ENCODE peak calls at places on chromosomes 4 and X, in five cellular contexts. One of them, this sample, is unnamed.

GRCh38 chrX:106894392-106894909 is 8.7 kb downstream of the RIPPLY1 start:
- DNase-seq in mucosa of descending colon: no peak
- DNase-seq in choroid plexus epithelial cell: peak; percentile 85
- DNase-seq in fibroblast of pulmonary artery: peak; percentile 80
- DNase-seq in ovary: peak; percentile 58
- DNase-seq in this sample: peak; percentile 24

GRCh38 chr4:100591156-100591876 is 73.5 kb upstream of the EMCN start:
- DNase-seq in mucosa of descending colon: no peak
- DNase-seq in choroid plexus epithelial cell: peak; percentile 8
- DNase-seq in fibroblast of pulmonary artery: peak; percentile 9
- DNase-seq in ovary: peak; percentile 53
- DNase-seq in this sample: peak; percentile 75

GRCh38 chr4:98653890-98654867 is 4.2 kb downstream of the TSPAN5 start:
- DNase-seq in mucosa of descending colon: no peak
- DNase-seq in choroid plexus epithelial cell: peak; percentile 95
- DNase-seq in fibroblast of pulmonary artery: peak; percentile 85
- DNase-seq in ovary: no peak
- DNase-seq in this sample: no peak

GRCh38 chrX:23434356-23434884 is 99.8 kb downstream of the PTCHD1 start:
- DNase-seq in mucosa of descending colon: peak; percentile 61
- DNase-seq in choroid plexus epithelial cell: peak; percentile 72
- DNase-seq in fibroblast of pulmonary artery: peak; percentile 73
- DNase-seq in ovary: peak; percentile 58
- DNase-seq in this sample: peak; percentile 84

GRCh38 chr4:178090640-178091411 is 648.6 kb upstream of the AGA start:
- DNase-seq in mucosa of descending colon: no peak
- DNase-seq in choroid plexus epithelial cell: no peak
- DNase-seq in fibroblast of pulmonary artery: no peak
- DNase-seq in ovary: no peak
- DNase-seq in this sample: no peak

GRCh38 chr4:1582227-1582626 is 101.9 kb downstream of the FAM53A start:
- DNase-seq in mucosa of descending colon: peak; percentile 61
- DNase-seq in choroid plexus epithelial cell: no peak
- DNase-seq in fibroblast of pulmonary artery: no peak
- DNase-seq in ovary: peak; percentile 66
- DNase-seq in this sample: peak; percentile 60

GRCh38 chrX:73563740-73564073 is 710 bp downstream of the CHIC1 start:
- DNase-seq in mucosa of descending colon: no peak
- DNase-seq in choroid plexus epithelial cell: peak; percentile 21
- DNase-seq in fibroblast of pulmonary artery: peak; percentile 9
- DNase-seq in ovary: no peak
- DNase-seq in this sample: no peak

GRCh38 chrX:49209434-49210251 is 9.7 kb upstream of the SYP start:
- DNase-seq in mucosa of descending colon: no peak
- DNase-seq in choroid plexus epithelial cell: no peak
- DNase-seq in fibroblast of pulmonary artery: no peak
- DNase-seq in ovary: no peak
- DNase-seq in this sample: no peak

GRCh38 chrX:16695079-16695676 is 17.3 kb downstream of the CTPS2 start:
- DNase-seq in mucosa of descending colon: no peak
- DNase-seq in choroid plexus epithelial cell: peak; percentile 65
- DNase-seq in fibroblast of pulmonary artery: peak; percentile 62
- DNase-seq in ovary: peak; percentile 75
- DNase-seq in this sample: no peak

GRCh38 chr4:13168326-13168725 is 315.8 kb downstream of the RAB28 start:
- DNase-seq in mucosa of descending colon: no peak
- DNase-seq in choroid plexus epithelial cell: no peak
- DNase-seq in fibroblast of pulmonary artery: no peak
- DNase-seq in ovary: no peak
- DNase-seq in this sample: no peak

GRCh38 chr4:158459085-158459820 is 62.4 kb upstream of the RXFP1 start:
- DNase-seq in mucosa of descending colon: no peak
- DNase-seq in choroid plexus epithelial cell: peak; percentile 18
- DNase-seq in fibroblast of pulmonary artery: no peak
- DNase-seq in ovary: no peak
- DNase-seq in this sample: no peak

GRCh38 chrX:130933358-130933757 is 30.3 kb upstream of the ENOX2 start:
- DNase-seq in mucosa of descending colon: no peak
- DNase-seq in choroid plexus epithelial cell: no peak
- DNase-seq in fibroblast of pulmonary artery: no peak
- DNase-seq in ovary: no peak
- DNase-seq in this sample: no peak

GRCh38 chr4:74097161-74097560 is 1.8 kb downstream of the CXCL2 start:
- DNase-seq in mucosa of descending colon: no peak
- DNase-seq in choroid plexus epithelial cell: peak; percentile 14
- DNase-seq in fibroblast of pulmonary artery: peak; percentile 62
- DNase-seq in ovary: no peak
- DNase-seq in this sample: no peak

GRCh38 chrX:40003982-40004535 is 93.7 kb downstream of the BCOR start:
- DNase-seq in mucosa of descending colon: no peak
- DNase-seq in choroid plexus epithelial cell: no peak
- DNase-seq in fibroblast of pulmonary artery: no peak
- DNase-seq in ovary: no peak
- DNase-seq in this sample: no peak

GRCh38 chr4:66307641-66308438 is 637.6 kb upstream of the EPHA5 start:
- DNase-seq in mucosa of descending colon: no peak
- DNase-seq in choroid plexus epithelial cell: no peak
- DNase-seq in fibroblast of pulmonary artery: no peak
- DNase-seq in ovary: no peak
- DNase-seq in this sample: no peak

GRCh38 chr4:95517799-95518198 is 31.0 kb downstream of the UNC5C start:
- DNase-seq in mucosa of descending colon: no peak
- DNase-seq in choroid plexus epithelial cell: no peak
- DNase-seq in fibroblast of pulmonary artery: no peak
- DNase-seq in ovary: no peak
- DNase-seq in this sample: no peak

DNA sequence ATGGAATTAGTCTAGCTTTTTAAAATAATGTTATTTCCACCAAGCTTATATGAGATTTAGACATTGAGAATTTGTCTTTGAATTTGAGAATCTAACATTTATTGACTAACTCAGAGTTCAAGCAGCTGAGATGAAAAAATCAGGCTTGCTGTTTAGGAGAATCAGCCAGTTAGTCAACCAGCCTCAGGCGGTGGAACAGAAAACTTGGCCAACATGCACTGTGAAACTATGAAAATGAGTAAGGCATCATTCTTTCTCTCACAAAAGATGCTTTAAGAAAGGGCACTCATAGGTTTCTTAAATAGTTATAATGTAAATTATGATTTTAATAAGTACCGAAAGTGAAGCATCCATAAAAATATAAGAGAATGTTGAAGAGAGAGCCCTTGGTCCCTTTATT is 84.2 kb downstream of the NFKB1 start:
- DNase-seq in mucosa of descending colon: no peak
- DNase-seq in choroid plexus epithelial cell: no peak
- DNase-seq in fibroblast of pulmonary artery: no peak
- DNase-seq in ovary: no peak
- DNase-seq in this sample: no peak
- H3K4me3 ChIP-seq in mucosa of descending colon: no peak overlapping the region
- H3K4me3 ChIP-seq in choroid plexus epithelial cell: no peak overlapping the region
- H3K4me3 ChIP-seq in fibroblast of pulmonary artery: no peak overlapping the region
- H3K4me3 ChIP-seq in ovary: no peak overlapping the region
- H3K4me3 ChIP-seq in this sample: no peak overlapping the region

GRCh38 chrX:78746496-78746895 is 1.0 kb upstream of the LPAR4 start:
- DNase-seq in mucosa of descending colon: no peak
- DNase-seq in choroid plexus epithelial cell: no peak
- DNase-seq in fibroblast of pulmonary artery: no peak
- DNase-seq in ovary: no peak
- DNase-seq in this sample: no peak

GRCh38 chrX:78747471-78747870 is at the start of gene LPAR4:
- DNase-seq in mucosa of descending colon: no peak
- DNase-seq in choroid plexus epithelial cell: peak; percentile 19
- DNase-seq in fibroblast of pulmonary artery: peak; percentile 14
- DNase-seq in ovary: no peak
- DNase-seq in this sample: no peak
- H3K4me3 ChIP-seq in mucosa of descending colon: no peak within 1 kb of the TSS
- H3K4me3 ChIP-seq in choroid plexus epithelial cell: peak within 1 kb of the TSS; percentile 55
- H3K4me3 ChIP-seq in fibroblast of pulmonary artery: peak within 1 kb of the TSS; percentile 44
- H3K4me3 ChIP-seq in ovary: peak within 1 kb of the TSS; percentile 6
- H3K4me3 ChIP-seq in this sample: peak within 1 kb of the TSS; percentile 48

GRCh38 chrX:79270401-79270800 is 96.7 kb downstream of the ITM2A start:
- DNase-seq in mucosa of descending colon: peak; percentile 54
- DNase-seq in choroid plexus epithelial cell: peak; percentile 3
- DNase-seq in fibroblast of pulmonary artery: peak; percentile 8
- DNase-seq in ovary: no peak
- DNase-seq in this sample: peak; percentile 34
- H3K4me3 ChIP-seq in mucosa of descending colon: no peak overlapping the region
- H3K4me3 ChIP-seq in choroid plexus epithelial cell: no peak overlapping the region
- H3K4me3 ChIP-seq in fibroblast of pulmonary artery: no peak overlapping the region
- H3K4me3 ChIP-seq in ovary: no peak overlapping the region
- H3K4me3 ChIP-seq in this sample: no peak overlapping the region

GRCh38 chrX:70436380-70436779 is 8.3 kb upstream of the DLG3 start:
- DNase-seq in mucosa of descending colon: no peak
- DNase-seq in choroid plexus epithelial cell: peak; percentile 23
- DNase-seq in fibroblast of pulmonary artery: no peak
- DNase-seq in ovary: no peak
- DNase-seq in this sample: no peak

GRCh38 chrX:70434352-70434866 is 10.2 kb upstream of the DLG3 start:
- DNase-seq in mucosa of descending colon: peak; percentile 92
- DNase-seq in choroid plexus epithelial cell: peak; percentile 78
- DNase-seq in fibroblast of pulmonary artery: peak; percentile 73
- DNase-seq in ovary: peak; percentile 89
- DNase-seq in this sample: peak; percentile 91

GRCh38 chrX:70433848-70434351 is 10.7 kb upstream of the DLG3 start:
- DNase-seq in mucosa of descending colon: peak; percentile 84
- DNase-seq in choroid plexus epithelial cell: peak; percentile 53
- DNase-seq in fibroblast of pulmonary artery: peak; percentile 53
- DNase-seq in ovary: peak; percentile 75
- DNase-seq in this sample: peak; percentile 69

GRCh38 chrX:70434914-70435586 is 9.6 kb upstream of the DLG3 start:
- DNase-seq in mucosa of descending colon: no peak
- DNase-seq in choroid plexus epithelial cell: peak; percentile 54
- DNase-seq in fibroblast of pulmonary artery: peak; percentile 26
- DNase-seq in ovary: peak; percentile 57
- DNase-seq in this sample: peak; percentile 75

GRCh38 chrX:70432936-70433847 is 10.1 kb downstream of the GDPD2 start:
- DNase-seq in mucosa of descending colon: no peak
- DNase-seq in choroid plexus epithelial cell: no peak
- DNase-seq in fibroblast of pulmonary artery: no peak
- DNase-seq in ovary: no peak
- DNase-seq in this sample: no peak
- H3K4me3 ChIP-seq in mucosa of descending colon: no peak overlapping the region
- H3K4me3 ChIP-seq in choroid plexus epithelial cell: peak overlapping the region; percentile 74
- H3K4me3 ChIP-seq in fibroblast of pulmonary artery: peak overlapping the region; percentile 77
- H3K4me3 ChIP-seq in ovary: peak overlapping the region; percentile 52
- H3K4me3 ChIP-seq in this sample: peak overlapping the region; percentile 61

DNA sequence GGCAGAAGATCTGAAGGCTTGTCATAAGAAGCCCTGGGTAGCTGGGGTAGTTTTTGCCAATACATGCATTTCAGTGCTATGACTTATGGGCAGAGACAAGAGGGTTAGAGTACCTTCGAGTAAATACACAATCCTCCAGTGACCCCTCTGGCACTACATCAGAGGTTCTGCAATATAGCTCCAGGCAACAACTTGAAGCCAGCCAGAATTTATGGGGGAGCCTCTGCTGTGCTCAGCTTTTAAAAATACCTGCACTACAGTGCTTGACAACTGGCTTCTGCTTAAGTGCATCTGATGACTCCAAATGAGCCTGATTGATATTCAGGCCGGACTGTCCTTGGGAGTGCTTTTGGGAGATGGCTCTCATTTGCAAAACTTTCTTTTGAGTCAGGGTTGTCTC is 44.9 kb upstream of the SMAD1 start:
- DNase-seq in mucosa of descending colon: no peak
- DNase-seq in choroid plexus epithelial cell: no peak
- DNase-seq in fibroblast of pulmonary artery: no peak
- DNase-seq in ovary: no peak
- DNase-seq in this sample: no peak
- H3K4me3 ChIP-seq in mucosa of descending colon: no peak overlapping the region
- H3K4me3 ChIP-seq in choroid plexus epithelial cell: no peak overlapping the region
- H3K4me3 ChIP-seq in fibroblast of pulmonary artery: no peak overlapping the region
- H3K4me3 ChIP-seq in ovary: no peak overlapping the region
- H3K4me3 ChIP-seq in this sample: no peak overlapping the region

DNA sequence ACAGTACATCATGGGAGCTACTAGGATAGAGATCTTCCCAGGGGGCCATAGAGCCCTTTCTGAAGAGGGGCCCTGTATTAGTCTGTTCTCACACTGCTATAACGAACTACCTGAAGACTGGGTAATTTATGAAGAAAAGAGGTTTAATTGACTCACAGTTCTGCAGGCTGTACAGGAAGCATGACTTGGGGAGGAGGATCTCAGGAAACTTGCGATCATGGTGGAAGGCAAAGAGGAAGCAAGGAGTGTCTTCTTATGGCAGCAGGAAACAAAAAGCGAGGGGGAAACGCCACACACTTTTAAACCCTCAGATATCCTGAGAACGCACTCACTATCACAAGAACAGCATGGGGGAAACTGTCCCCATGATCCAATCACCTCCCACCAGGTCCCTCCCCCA is 4.2 kb upstream of the SLC9A6 start:
- DNase-seq in mucosa of descending colon: no peak
- DNase-seq in choroid plexus epithelial cell: no peak
- DNase-seq in fibroblast of pulmonary artery: no peak
- DNase-seq in ovary: no peak
- DNase-seq in this sample: no peak
- H3K4me3 ChIP-seq in mucosa of descending colon: no peak overlapping the region
- H3K4me3 ChIP-seq in choroid plexus epithelial cell: no peak overlapping the region
- H3K4me3 ChIP-seq in fibroblast of pulmonary artery: no peak overlapping the region
- H3K4me3 ChIP-seq in ovary: no peak overlapping the region
- H3K4me3 ChIP-seq in this sample: no peak overlapping the region

GRCh38 chr4:109040441-109040840 is 262.0 kb downstream of the COL25A1 start:
- DNase-seq in mucosa of descending colon: no peak
- DNase-seq in choroid plexus epithelial cell: no peak
- DNase-seq in fibroblast of pulmonary artery: no peak
- DNase-seq in ovary: no peak
- DNase-seq in this sample: no peak

GRCh38 chr4:109046549-109047171 is 255.8 kb downstream of the COL25A1 start:
- DNase-seq in mucosa of descending colon: no peak
- DNase-seq in choroid plexus epithelial cell: peak; percentile 92
- DNase-seq in fibroblast of pulmonary artery: peak; percentile 66
- DNase-seq in ovary: peak; percentile 51
- DNase-seq in this sample: no peak

GRCh38 chr4:109043286-109043685 is 259.2 kb downstream of the COL25A1 start:
- DNase-seq in mucosa of descending colon: no peak
- DNase-seq in choroid plexus epithelial cell: no peak
- DNase-seq in fibroblast of pulmonary artery: no peak
- DNase-seq in ovary: no peak
- DNase-seq in this sample: no peak

GRCh38 chr4:109044446-109044845 is 258.0 kb downstream of the COL25A1 start:
- DNase-seq in mucosa of descending colon: no peak
- DNase-seq in choroid plexus epithelial cell: peak; percentile 34
- DNase-seq in fibroblast of pulmonary artery: no peak
- DNase-seq in ovary: no peak
- DNase-seq in this sample: no peak

DNA sequence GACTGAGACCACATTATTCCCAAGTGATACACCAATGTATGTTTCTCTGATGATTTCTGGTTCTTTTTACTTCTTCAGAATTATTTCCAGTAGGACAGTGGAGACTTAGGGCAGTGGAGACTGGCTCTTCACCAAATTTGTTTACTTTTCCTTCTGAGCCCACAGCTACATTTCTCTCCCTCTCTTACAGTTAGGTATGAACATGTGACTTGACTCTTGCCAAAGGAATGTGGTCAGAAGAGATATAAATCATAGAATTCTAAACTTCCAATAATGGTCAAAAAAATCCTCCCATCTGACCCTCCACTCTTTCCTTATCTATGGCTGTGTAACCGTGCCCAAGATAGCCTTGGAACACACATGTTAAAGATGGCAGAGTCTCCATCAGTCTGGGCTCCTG is 261.0 kb downstream of the COL25A1 start:
- DNase-seq in mucosa of descending colon: no peak
- DNase-seq in choroid plexus epithelial cell: peak; percentile 79
- DNase-seq in fibroblast of pulmonary artery: peak; percentile 26
- DNase-seq in ovary: no peak
- DNase-seq in this sample: no peak
- H3K4me3 ChIP-seq in mucosa of descending colon: no peak overlapping the region
- H3K4me3 ChIP-seq in choroid plexus epithelial cell: no peak overlapping the region
- H3K4me3 ChIP-seq in fibroblast of pulmonary artery: no peak overlapping the region
- H3K4me3 ChIP-seq in ovary: no peak overlapping the region
- H3K4me3 ChIP-seq in this sample: no peak overlapping the region